ENCODE peak calls at places on chromosomes 12 and 14, in five cellular contexts. K is nephron progenitor cell; D is activated T-cell treated with anti-CD3 and anti-CD28 coated beads, Interleukin-2, amount 50 U/mL, for 4 hours; H is NCI-H1694; N is GM23248. M is an unnamed sample.

GRCh38 chr12:126708492-126708896 is 1558.5 kb upstream of the TMEM132C start:
- DNase-seq in D (no peak), K (no peak), N (peak; percentile 20), H (no peak), M (no peak)

GRCh38 chr12:3492868-3493224 is 1.8 kb downstream of the PRMT8 start:
- DNase-seq in K (no peak), N (no peak), H (no peak), D (no peak), M (no peak)

GRCh38 chr12:74415633-74416032 is 122.0 kb upstream of the ATXN7L3B start:
- DNase-seq in K (peak; percentile 10), D (no peak), N (peak; percentile 46), H (no peak), M (peak; percentile 60)

GRCh38 chr12:18242380-18243089 is 18.8 kb upstream of the PIK3C2G start:
- DNase-seq in D (no peak), K (no peak), N (no peak), H (no peak), M (no peak)

GRCh38 chr14:68716698-68717097 is 76.2 kb downstream of the ZFP36L1 start:
- DNase-seq in N (no peak), K (no peak), H (no peak), D (no peak), M (no peak)

GRCh38 chr14:21043387-21044105 is 1.4 kb downstream of the RNASE7 start:
- DNase-seq in H (peak; percentile 10), N (no peak), K (no peak), D (no peak), M (no peak)

GRCh38 chr12:6435941-6436715 is 8.6 kb upstream of the CD27 start:
- DNase-seq in K (no peak), D (no peak), N (no peak), H (no peak), M (no peak)

GRCh38 chr12:109020750-109021380 is at the start of gene SVOP:
- DNase-seq in H (peak; percentile 57), N (peak; percentile 78), D (peak; percentile 5), K (peak; percentile 99), M (peak; percentile 76)

GRCh38 chr14:74510211-74510931 is 16.8 kb downstream of the ISCA2 start:
- DNase-seq in N (peak; percentile 80), D (no peak), K (no peak), H (no peak), M (peak; percentile 65)

GRCh38 chr14:62187265-62187664 is 425.0 kb downstream of the SNAPC1 start:
- DNase-seq in H (no peak), N (no peak), D (no peak), K (no peak), M (no peak)

GRCh38 chr12:75489613-75490210 is 9.2 kb downstream of the GLIPR1 start:
- DNase-seq in H (no peak), D (no peak), K (no peak), N (peak; percentile 83), M (peak; percentile 86)

GRCh38 chr14:101630056-101630960 is 69.0 kb downstream of the DIO3 start:
- DNase-seq in H (no peak), D (no peak), K (no peak), N (no peak), M (no peak)

M was measured in ELR.